ENCODE peak calls at places on chromosome 21, in six cellular contexts. B is kidney glomerular epithelial cell, G is fibroblast of the conjunctiva, C is A172, T is EL, M is fibroblast of lung. N is an unnamed sample.

GRCh38 chr21:36927718-36928117 is 38.8 kb downstream of the HLCS start:
- DNase-seq in B (peak; percentile 74), G (peak; percentile 80), C (peak; percentile 84), T (peak; percentile 92), M (peak; percentile 89), N (peak; percentile 74)

GRCh38 chr21:34956416-34957316 is 92.4 kb downstream of the RUNX1 start:
- DNase-seq in B (no peak), G (no peak), C (no peak), T (no peak), M (no peak), N (no peak)

GRCh38 chr21:41222247-41223068 is 54.5 kb downstream of the BACE2 start:
- DNase-seq in B (no peak), G (no peak), C (peak; percentile 22), T (no peak), M (peak; percentile 55), N (no peak)

GRCh38 chr21:33212159-33212851 is 17.4 kb upstream of the IFNAR2 start:
- DNase-seq in B (no peak), G (no peak), C (no peak), T (peak; percentile 30), M (peak; percentile 70), N (no peak)

GRCh38 chr21:17402885-17403477 is 109.9 kb upstream of the CXADR start:
- DNase-seq in B (no peak), G (peak; percentile 42), C (no peak), T (no peak), M (peak; percentile 66), N (no peak)

GRCh38 chr21:36379236-36379635 is 6.0 kb upstream of the CHAF1B start:
- DNase-seq in B (no peak), G (no peak), C (no peak), T (no peak), M (no peak), N (no peak)

GRCh38 chr21:46210378-46211136 is 18.0 kb downstream of the LSS start:
- DNase-seq in B (no peak), G (no peak), C (no peak), T (no peak), M (no peak), N (no peak)

GRCh38 chr21:15027056-15027455 is 37.7 kb downstream of the NRIP1 start:
- DNase-seq in B (no peak), G (no peak), C (no peak), T (no peak), M (no peak), N (no peak)

GRCh38 chr21:25369524-25370300 is 237.6 kb downstream of the MRPL39 start:
- DNase-seq in B (no peak), G (no peak), C (peak; percentile 88), T (peak; percentile 85), M (peak; percentile 85), N (no peak)

GRCh38 chr21:45460611-45461368 is 55.8 kb downstream of the COL18A1 start:
- DNase-seq in B (peak; percentile 65), G (no peak), C (peak; percentile 89), T (peak; percentile 92), M (peak; percentile 97), N (no peak)

GRCh38 chr21:17446737-17447136 is 66.1 kb upstream of the CXADR start:
- DNase-seq in B (no peak), G (no peak), C (no peak), T (no peak), M (no peak), N (no peak)

GRCh38 chr21:42460391-42461184 is 35.4 kb downstream of the RSPH1 start:
- DNase-seq in B (no peak), G (no peak), C (no peak), T (no peak), M (no peak), N (no peak)

GRCh38 chr21:21018841-21019240 is 20.6 kb downstream of the NCAM2 start:
- DNase-seq in B (no peak), G (no peak), C (no peak), T (no peak), M (peak; percentile 23), N (peak; percentile 15)

GRCh38 chr21:42655797-42656770 is 2.7 kb downstream of the PDE9A start:
- DNase-seq in B (peak; percentile 43), G (no peak), C (no peak), T (no peak), M (no peak), N (no peak)

GRCh38 chr21:28871388-28872015 is 121.2 kb downstream of the LTN1 start:
- DNase-seq in B (no peak), G (no peak), C (no peak), T (no peak), M (peak; percentile 7), N (no peak)

GRCh38 chr21:31926498-31926897 is 53.7 kb downstream of the HUNK start:
- DNase-seq in B (no peak), G (no peak), C (no peak), T (no peak), M (no peak), N (no peak)

N was measured in occipital lobe.